ENCODE peak calls at places on chromosomes 7 and 10, in six cellular contexts. W is heart right ventricle, N is tibial artery, R is tibial nerve, K is AG09319, U is astrocyte. J is an unnamed sample.

GRCh38 chr10:71746344-71747037 is 26.8 kb downstream of the VSIR start:
- DNase-seq in W (peak), N (no peak), R (no peak), K (no peak), U (no peak), J (peak)

GRCh38 chr10:5776881-5777197 is 36.4 kb downstream of the GDI2 start:
- DNase-seq in W (no peak), N (no peak), R (no peak), K (peak), U (peak), J (no peak)

GRCh38 chr10:130359711-130360110 is 223.5 kb downstream of the GLRX3 start:
- DNase-seq in W (no peak), N (no peak), R (no peak), K (no peak), U (no peak), J (peak)

GRCh38 chr7:108630002-108630401 is 60.3 kb downstream of the DNAJB9 start:
- DNase-seq in W (peak), N (no peak), R (no peak), K (no peak), U (peak), J (no peak)

GRCh38 chr7:73345538-73345937 is 17.6 kb downstream of the FKBP6 start:
- DNase-seq in W (no peak), N (no peak), R (no peak), K (no peak), U (no peak), J (no peak)

GRCh38 chr10:31709028-31709427 is 219.6 kb downstream of the ARHGAP12 start:
- DNase-seq in W (no peak), N (no peak), R (no peak), K (no peak), U (no peak), J (no peak)

GRCh38 chr10:21173964-21174669 is 277.0 kb upstream of the NEBL start:
- DNase-seq in W (peak), N (no peak), R (no peak), K (no peak), U (no peak), J (peak)

GRCh38 chr10:98587156-98587555 is 140.4 kb upstream of the HPS1 start:
- DNase-seq in W (no peak), N (no peak), R (no peak), K (no peak), U (no peak), J (no peak)

GRCh38 chr7:91127974-91128373 is 136.3 kb upstream of the FZD1 start:
- DNase-seq in W (no peak), N (no peak), R (no peak), K (no peak), U (peak), J (no peak)

GRCh38 chr7:3011211-3011852 is 32.3 kb downstream of the CARD11 start:
- DNase-seq in W (no peak), N (no peak), R (no peak), K (no peak), U (no peak), J (no peak)

GRCh38 chr10:46548781-46549090 is 7.7 kb downstream of the GPRIN2 start:
- DNase-seq in W (no peak), N (no peak), R (no peak), K (no peak), U (no peak), J (no peak)

GRCh38 chr7:155850730-155851678 is 38.7 kb upstream of the SHH start:
- DNase-seq in W (no peak), N (no peak), R (no peak), K (no peak), U (no peak), J (peak)

GRCh38 chr10:71325258-71325657 is 6.2 kb downstream of the SLC29A3 start:
- DNase-seq in W (no peak), N (no peak), R (no peak), K (no peak), U (no peak), J (no peak)

GRCh38 chr7:121262221-121262620 is 66.6 kb upstream of the WNT16 start:
- DNase-seq in W (no peak), N (no peak), R (no peak), K (no peak), U (peak), J (no peak)

GRCh38 chr7:101128040-101128834 is 1.3 kb downstream of the SERPINE1 start:
- DNase-seq in W (no peak), N (no peak), R (no peak), K (no peak), U (no peak), J (no peak)

GRCh38 chr7:114481995-114482394 is 67.4 kb downstream of the FOXP2 start:
- DNase-seq in W (no peak), N (no peak), R (no peak), K (peak), U (peak), J (no peak)
- TF ChIP-seq CTCF in W (no peak), N (no peak), R (no peak), K (no peak), U (no peak), J (no peak)

GRCh38 chr7:107119376-107120100 is 49.3 kb upstream of the HBP1 start:
- DNase-seq in W (no peak), N (no peak), R (no peak), K (no peak), U (peak), J (no peak)
- TF ChIP-seq CTCF in W (no peak), N (no peak), R (no peak), K (no peak), U (no peak), J (no peak)

GRCh38 chr7:25908154-25908948 is 243.6 kb upstream of the NFE2L3 start:
- DNase-seq in W (no peak), N (no peak), R (no peak), K (no peak), U (no peak), J (no peak)

GRCh38 chr7:25918731-25919130 is 233.3 kb upstream of the NFE2L3 start:
- DNase-seq in W (no peak), N (no peak), R (no peak), K (no peak), U (no peak), J (no peak)

GRCh38 chr7:25911738-25912607 is 240.0 kb upstream of the NFE2L3 start:
- DNase-seq in W (no peak), N (no peak), R (no peak), K (no peak), U (no peak), J (no peak)

GRCh38 chr7:25913574-25914224 is 238.3 kb upstream of the NFE2L3 start:
- DNase-seq in W (no peak), N (no peak), R (no peak), K (no peak), U (no peak), J (no peak)
- TF ChIP-seq CTCF in W (no peak), N (no peak), R (no peak), K (no peak), U (no peak), J (no peak)

GRCh38 chr10:121237718-121238117 is 360.5 kb downstream of the FGFR2 start:
- DNase-seq in W (no peak), N (no peak), R (no peak), K (no peak), U (no peak), J (no peak)
- TF ChIP-seq CTCF in W (no peak), N (no peak), R (no peak), K (no peak), U (no peak), J (no peak)

GRCh38 chr7:140691368-140692045 is 5.0 kb upstream of the NDUFB2 start:
- DNase-seq in W (no peak), N (no peak), R (no peak), K (no peak), U (no peak), J (no peak)
- TF ChIP-seq CTCF in W (no peak), N (no peak), R (no peak), K (no peak), U (no peak), J (no peak)

GRCh38 chr7:32062150-32062549 is 8.1 kb downstream of the PDE1C start:
- DNase-seq in W (peak), N (peak), R (peak), K (no peak), U (no peak), J (no peak)
- TF ChIP-seq CTCF in W (peak), N (peak), R (peak), K (no peak), U (peak), J (peak)

GRCh38 chr7:158228986-158229385 is 358.6 kb downstream of the PTPRN2 start:
- DNase-seq in W (no peak), N (no peak), R (no peak), K (no peak), U (no peak), J (no peak)
- TF ChIP-seq CTCF in W (no peak), N (no peak), R (no peak), K (no peak), U (no peak), J (no peak)

GRCh38 chr7:144656960-144657359 is 178.9 kb downstream of the TPK1 start:
- DNase-seq in W (no peak), N (no peak), R (no peak), K (no peak), U (no peak), J (no peak)
- TF ChIP-seq CTCF in W (no peak), N (no peak), R (no peak), K (no peak), U (no peak), J (no peak)

DNA sequence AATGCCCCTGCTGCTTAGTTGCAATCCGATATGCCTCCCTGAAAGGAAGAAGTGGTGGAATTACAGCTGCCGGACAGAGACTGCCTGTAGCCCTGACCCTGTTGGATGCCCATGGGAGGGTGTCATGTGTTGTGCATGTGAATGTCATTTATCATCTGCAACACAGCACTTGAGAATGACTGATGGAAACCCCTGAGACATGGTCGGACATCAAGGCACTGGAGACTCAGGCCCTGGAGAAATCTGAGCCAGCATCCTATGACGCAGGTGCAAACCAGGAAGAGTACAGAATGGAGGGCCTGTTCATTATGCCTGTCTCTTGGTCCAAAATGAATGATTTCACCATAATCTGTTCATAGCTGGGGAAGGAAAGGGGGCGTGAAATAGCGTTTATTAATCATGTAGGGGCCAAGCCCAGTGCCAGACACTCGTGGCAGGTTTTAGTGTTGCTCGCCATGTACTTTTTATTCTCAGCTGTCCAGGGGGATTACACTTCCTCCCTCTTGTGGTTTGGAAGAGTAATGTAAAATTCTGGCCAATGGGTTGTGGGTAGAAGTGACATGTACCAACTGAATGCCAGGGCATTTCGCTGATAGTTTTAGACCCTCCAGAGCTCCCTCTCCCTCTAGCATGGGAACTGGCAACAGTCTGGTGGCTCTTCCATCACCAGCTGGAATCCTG is 23.0 kb upstream of the LEP start:
- DNase-seq in W (no peak), N (no peak), R (no peak), K (no peak), U (peak), J (no peak)
- TF ChIP-seq CTCF in W (no peak), N (no peak), R (no peak), K (no peak), U (no peak), J (peak)

J was measured in mesothelial cell of epicardium.